ENCODE peak calls at places on chromosome 4, in eight cellular contexts. H is HTR-8/SVneo; T is iris pigment epithelial cell; M is CD4-positive, alpha-beta T cell; C is non-pigmented ciliary epithelial cell; A is BJ; Q is tibial artery; I is heart right ventricle. L is an unnamed sample.

GRCh38 chr4:165834116-165834515 is 38.9 kb upstream of the TLL1 start:
- DNase-seq in Q (no peak), I (no peak), A (no peak), H (no peak), C (no peak), T (no peak), M (no peak), L (no peak)

GRCh38 chr4:176400816-176401461 is 81.2 kb downstream of the SPCS3 start:
- DNase-seq in T (peak), I (no peak), C (no peak), H (peak), Q (no peak), M (no peak), A (peak), L (no peak)

GRCh38 chr4:6915041-6916005 is 5.7 kb downstream of the TBC1D14 start:
- DNase-seq in C (no peak), I (no peak), H (no peak), Q (no peak), T (no peak), M (no peak), A (no peak), L (no peak)

GRCh38 chr4:38154251-38154650 is 194.1 kb downstream of the PTTG2 start:
- DNase-seq in I (no peak), M (no peak), C (no peak), H (no peak), Q (no peak), A (no peak), T (no peak), L (no peak)

GRCh38 chr4:124694306-124694705 is 18.2 kb downstream of the ANKRD50 start:
- DNase-seq in H (no peak), T (no peak), A (no peak), I (no peak), M (no peak), Q (no peak), C (no peak), L (no peak)

GRCh38 chr4:1479454-1479853 is 73.2 kb upstream of the NKX1-1 start:
- DNase-seq in M (no peak), Q (no peak), T (no peak), A (no peak), C (no peak), I (no peak), H (no peak), L (no peak)

GRCh38 chr4:88734403-88734949 is 36.8 kb upstream of the NAP1L5 start:
- DNase-seq in M (no peak), I (no peak), A (no peak), T (no peak), H (no peak), Q (no peak), C (no peak), L (no peak)

GRCh38 chr4:121950212-121950679 is 1.6 kb downstream of the TRPC3 start:
- DNase-seq in M (peak), C (no peak), T (peak), A (peak), H (peak), I (peak), Q (peak), L (no peak)

GRCh38 chr4:929970-930625 is 2.0 kb downstream of the GAK start:
- DNase-seq in A (no peak), H (no peak), M (no peak), T (peak), I (no peak), C (no peak), Q (no peak), L (no peak)

GRCh38 chr4:51923343-51923742 is 80.4 kb downstream of the DCUN1D4 start:
- DNase-seq in T (no peak), I (no peak), C (no peak), H (no peak), Q (no peak), A (no peak), M (no peak), L (no peak)

L was measured in GM12878.